ENCODE peak calls at places on chromosomes 1 and 21, in ten cellular contexts. Z is IMR-90; A is lung; H is uterus; B is CD8-positive, alpha-beta T cell; P is PC-9; M is breast epithelium; O is ovary; Q is upper lobe of right lung; V is aorta. E is an unnamed sample. For H3K36me3, the result is how much of the 10 kb centered on the place peaks cover.

GRCh38 chr1:111770916-111771315 is 15.2 kb downstream of the DDX20 start:
- DNase-seq in Z (peak), A (no peak), H (no peak), B (no peak), P (no peak), M (no peak), O (no peak), Q (no peak), V (no peak), E (no peak)

GRCh38 chr21:32382108-32382601 is 10.7 kb downstream of the URB1 start:
- DNase-seq in Z (peak), A (no peak), H (no peak), B (no peak), P (no peak), M (no peak), O (no peak), Q (no peak), V (no peak), E (no peak)

GRCh38 chr1:157137051-157137772 is 983 bp downstream of the ETV3 start:
- DNase-seq in Z (peak), A (no peak), H (no peak), B (no peak), P (no peak), M (no peak), O (no peak), Q (no peak), V (no peak), E (no peak)

GRCh38 chr1:90204036-90204594 is 209.2 kb downstream of the ZNF326 start:
- DNase-seq in Z (no peak), A (peak), H (no peak), B (no peak), P (no peak), M (no peak), O (no peak), Q (no peak), V (no peak), E (no peak)

GRCh38 chr1:60974973-60975372 is 107.4 kb upstream of the NFIA start:
- DNase-seq in Z (no peak), A (no peak), H (no peak), B (no peak), P (no peak), M (no peak), O (no peak), Q (no peak), V (no peak), E (no peak)

GRCh38 chr1:116373451-116374339 is 651 bp downstream of the ATP1A1 start:
- DNase-seq in Z (peak), A (peak), H (peak), B (peak), P (peak), M (peak), O (peak), Q (peak), V (peak), E (peak)

GRCh38 chr1:174367892-174368291 is 79.9 kb upstream of the GPR52 start:
- DNase-seq in Z (no peak), A (no peak), H (no peak), B (no peak), P (no peak), M (no peak), O (no peak), Q (no peak), V (no peak), E (no peak)

GRCh38 chr1:30955448-30956015 is 47.0 kb upstream of the SDC3 start:
- DNase-seq in Z (peak), A (no peak), H (no peak), B (no peak), P (no peak), M (no peak), O (no peak), Q (no peak), V (no peak), E (no peak)

GRCh38 chr1:191643060-191643459 is 515.2 kb upstream of the RGS18 start:
- DNase-seq in Z (no peak), A (no peak), H (no peak), B (no peak), P (no peak), M (no peak), O (no peak), Q (no peak), V (no peak), E (no peak)

GRCh38 chr21:45019076-45019886 is 55.1 kb upstream of the ADARB1 start:
- DNase-seq in Z (no peak), A (no peak), H (peak), B (no peak), P (no peak), M (no peak), O (peak), Q (peak), V (peak), E (peak)

DNA sequence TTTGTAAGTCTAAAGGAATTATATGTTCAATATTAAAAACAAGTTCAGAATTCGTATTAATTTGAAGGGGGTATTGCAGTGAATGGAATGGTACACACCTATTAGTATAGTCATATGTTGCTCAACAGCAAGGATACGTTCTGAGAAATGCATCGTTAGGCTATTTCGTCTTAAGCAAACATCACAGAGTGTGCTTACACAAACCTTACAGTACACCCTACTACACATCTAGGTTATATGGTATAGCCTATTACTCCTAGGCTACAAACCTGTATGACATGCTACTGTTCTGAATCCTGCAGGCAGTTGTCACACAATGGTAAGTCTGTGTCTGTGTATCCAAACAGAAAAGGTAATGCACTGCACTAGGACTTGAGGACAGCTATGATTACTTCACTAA is 14.2 kb upstream of the PSMG1 start:
- DNase-seq in Z (no peak), A (no peak), H (no peak), B (no peak), P (no peak), M (no peak), O (no peak), Q (no peak), V (no peak), E (no peak)
- H3K36me3 ChIP-seq in Z (under half), A (under half), H (under half), B (under half), P (under half), M (under half), O (under half), Q (half or more), V (under half), E (under half)

DNA sequence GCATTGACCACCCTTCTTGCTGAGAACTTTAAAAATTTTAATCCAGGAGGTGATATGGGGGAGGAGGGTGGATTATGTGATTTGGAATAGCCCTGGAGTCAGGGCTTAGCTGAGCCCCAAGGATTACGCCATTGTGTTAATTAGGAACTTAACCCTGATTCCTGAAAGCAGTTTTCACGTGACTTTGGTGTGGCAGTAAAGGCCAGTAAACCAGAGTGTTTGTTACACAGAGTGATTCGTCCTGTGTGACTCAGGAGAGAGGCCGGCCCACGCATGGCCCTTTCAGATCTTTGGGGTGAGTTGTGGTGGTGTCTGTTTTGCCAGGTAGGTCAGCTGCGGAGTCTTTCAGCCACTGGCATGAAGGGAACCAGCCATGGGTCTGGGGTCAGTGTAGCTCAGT is 107.6 kb downstream of the NOS1AP start:
- DNase-seq in Z (no peak), A (no peak), H (no peak), B (no peak), P (peak), M (no peak), O (no peak), Q (no peak), V (no peak), E (no peak)
- H3K27ac ChIP-seq in Z (no peak), A (no peak), H (no peak), B (no peak), P (peak), M (no peak), O (no peak), Q (no peak), V (no peak), E (no peak)

GRCh38 chr1:234608026-234608719 is 1.8 kb downstream of the IRF2BP2 start:
- DNase-seq in Z (peak), A (peak), H (peak), B (peak), P (peak), M (peak), O (peak), Q (peak), V (peak), E (peak)
- H3K36me3 ChIP-seq in Z (under half), A (under half), H (under half), B (under half), P (under half), M (under half), O (under half), Q (under half), V (under half), E (under half)

GRCh38 chr1:200891774-200892157 is 2.9 kb upstream of the INAVA start:
- DNase-seq in Z (no peak), A (no peak), H (no peak), B (no peak), P (no peak), M (no peak), O (no peak), Q (no peak), V (peak), E (no peak)
- H3K27ac ChIP-seq in Z (no peak), A (no peak), H (no peak), B (no peak), P (no peak), M (peak), O (no peak), Q (no peak), V (no peak), E (no peak)

GRCh38 chr1:15929258-15929935 is 46.5 kb downstream of the ZBTB17 start:
- DNase-seq in Z (no peak), A (no peak), H (no peak), B (no peak), P (no peak), M (no peak), O (no peak), Q (no peak), V (no peak), E (no peak)
- H3K36me3 ChIP-seq in Z (half or more), A (half or more), H (under half), B (half or more), P (under half), M (under half), O (under half), Q (half or more), V (under half), E (half or more)